ENCODE peak calls at places on chromosomes 7 and 10, in nine cellular contexts. One of them, this sample, is unnamed.

GRCh38 chr10:97278491-97278989 is 13.9 kb downstream of the ARHGAP19 start:
- DNase-seq in cardiac fibroblast: peak
- DNase-seq in left ventricle myocardium inferior: no peak
- DNase-seq in astrocyte of the spinal cord: peak
- DNase-seq in fibroblast of the aortic adventitia: peak
- DNase-seq in tibial artery: no peak
- DNase-seq in osteocyte: no peak
- DNase-seq in natural killer cell: no peak
- DNase-seq in kidney epithelial cell: peak
- DNase-seq in this sample: no peak

GRCh38 chr7:100682991-100683658 is 9.6 kb downstream of the GNB2 start:
- DNase-seq in cardiac fibroblast: no peak
- DNase-seq in left ventricle myocardium inferior: no peak
- DNase-seq in astrocyte of the spinal cord: no peak
- DNase-seq in fibroblast of the aortic adventitia: no peak
- DNase-seq in tibial artery: no peak
- DNase-seq in osteocyte: no peak
- DNase-seq in natural killer cell: no peak
- DNase-seq in kidney epithelial cell: no peak
- DNase-seq in this sample: no peak

GRCh38 chr10:114262478-114262877 is 23.4 kb downstream of the VWA2 start:
- DNase-seq in cardiac fibroblast: no peak
- DNase-seq in left ventricle myocardium inferior: no peak
- DNase-seq in astrocyte of the spinal cord: no peak
- DNase-seq in fibroblast of the aortic adventitia: no peak
- DNase-seq in tibial artery: no peak
- DNase-seq in osteocyte: no peak
- DNase-seq in natural killer cell: no peak
- DNase-seq in kidney epithelial cell: no peak
- DNase-seq in this sample: no peak

GRCh38 chr10:3045471-3046209 is 21.7 kb upstream of the PFKP start:
- DNase-seq in cardiac fibroblast: peak
- DNase-seq in left ventricle myocardium inferior: peak
- DNase-seq in astrocyte of the spinal cord: peak
- DNase-seq in fibroblast of the aortic adventitia: peak
- DNase-seq in tibial artery: peak
- DNase-seq in osteocyte: peak
- DNase-seq in natural killer cell: no peak
- DNase-seq in kidney epithelial cell: peak
- DNase-seq in this sample: no peak

GRCh38 chr7:46515844-46516590 is 594.9 kb upstream of the IGFBP3 start:
- DNase-seq in cardiac fibroblast: no peak
- DNase-seq in left ventricle myocardium inferior: no peak
- DNase-seq in astrocyte of the spinal cord: no peak
- DNase-seq in fibroblast of the aortic adventitia: no peak
- DNase-seq in tibial artery: no peak
- DNase-seq in osteocyte: no peak
- DNase-seq in natural killer cell: no peak
- DNase-seq in kidney epithelial cell: peak
- DNase-seq in this sample: no peak

GRCh38 chr7:151408498-151408838 is 1.4 kb downstream of the WDR86 start:
- DNase-seq in cardiac fibroblast: no peak
- DNase-seq in left ventricle myocardium inferior: no peak
- DNase-seq in astrocyte of the spinal cord: no peak
- DNase-seq in fibroblast of the aortic adventitia: no peak
- DNase-seq in tibial artery: no peak
- DNase-seq in osteocyte: no peak
- DNase-seq in natural killer cell: no peak
- DNase-seq in kidney epithelial cell: no peak
- DNase-seq in this sample: no peak

GRCh38 chr10:17872191-17873091 is 63.3 kb downstream of the MRC1 start:
- DNase-seq in cardiac fibroblast: peak
- DNase-seq in left ventricle myocardium inferior: no peak
- DNase-seq in astrocyte of the spinal cord: peak
- DNase-seq in fibroblast of the aortic adventitia: peak
- DNase-seq in tibial artery: no peak
- DNase-seq in osteocyte: no peak
- DNase-seq in natural killer cell: no peak
- DNase-seq in kidney epithelial cell: no peak
- DNase-seq in this sample: peak

GRCh38 chr7:9516672-9517071 is 1083.3 kb downstream of the NXPH1 start:
- DNase-seq in cardiac fibroblast: no peak
- DNase-seq in left ventricle myocardium inferior: no peak
- DNase-seq in astrocyte of the spinal cord: no peak
- DNase-seq in fibroblast of the aortic adventitia: no peak
- DNase-seq in tibial artery: no peak
- DNase-seq in osteocyte: no peak
- DNase-seq in natural killer cell: no peak
- DNase-seq in kidney epithelial cell: no peak
- DNase-seq in this sample: no peak

GRCh38 chr10:9853405-9854010 is 1164.2 kb upstream of the CELF2 start:
- DNase-seq in cardiac fibroblast: peak
- DNase-seq in left ventricle myocardium inferior: peak
- DNase-seq in astrocyte of the spinal cord: no peak
- DNase-seq in fibroblast of the aortic adventitia: no peak
- DNase-seq in tibial artery: no peak
- DNase-seq in osteocyte: no peak
- DNase-seq in natural killer cell: no peak
- DNase-seq in kidney epithelial cell: no peak
- DNase-seq in this sample: no peak

GRCh38 chr10:94225589-94225988 is 137.2 kb downstream of the NOC3L start:
- DNase-seq in cardiac fibroblast: peak
- DNase-seq in left ventricle myocardium inferior: no peak
- DNase-seq in astrocyte of the spinal cord: no peak
- DNase-seq in fibroblast of the aortic adventitia: peak
- DNase-seq in tibial artery: no peak
- DNase-seq in osteocyte: no peak
- DNase-seq in natural killer cell: no peak
- DNase-seq in kidney epithelial cell: no peak
- DNase-seq in this sample: no peak

GRCh38 chr10:127903789-127904188 is 3.1 kb upstream of the PTPRE start:
- DNase-seq in cardiac fibroblast: no peak
- DNase-seq in left ventricle myocardium inferior: no peak
- DNase-seq in astrocyte of the spinal cord: no peak
- DNase-seq in fibroblast of the aortic adventitia: no peak
- DNase-seq in tibial artery: no peak
- DNase-seq in osteocyte: no peak
- DNase-seq in natural killer cell: no peak
- DNase-seq in kidney epithelial cell: no peak
- DNase-seq in this sample: no peak

GRCh38 chr10:100510533-100511308 is 8.9 kb downstream of the SEC31B start:
- DNase-seq in cardiac fibroblast: no peak
- DNase-seq in left ventricle myocardium inferior: no peak
- DNase-seq in astrocyte of the spinal cord: no peak
- DNase-seq in fibroblast of the aortic adventitia: no peak
- DNase-seq in tibial artery: no peak
- DNase-seq in osteocyte: no peak
- DNase-seq in natural killer cell: peak
- DNase-seq in kidney epithelial cell: no peak
- DNase-seq in this sample: peak

GRCh38 chr10:1149793-1150637 is 93.8 kb downstream of the WDR37 start:
- DNase-seq in cardiac fibroblast: no peak
- DNase-seq in left ventricle myocardium inferior: no peak
- DNase-seq in astrocyte of the spinal cord: no peak
- DNase-seq in fibroblast of the aortic adventitia: no peak
- DNase-seq in tibial artery: no peak
- DNase-seq in osteocyte: no peak
- DNase-seq in natural killer cell: peak
- DNase-seq in kidney epithelial cell: no peak
- DNase-seq in this sample: peak

GRCh38 chr7:108418941-108419340 is 37.3 kb downstream of the NRCAM start:
- DNase-seq in cardiac fibroblast: peak
- DNase-seq in left ventricle myocardium inferior: no peak
- DNase-seq in astrocyte of the spinal cord: no peak
- DNase-seq in fibroblast of the aortic adventitia: peak
- DNase-seq in tibial artery: no peak
- DNase-seq in osteocyte: no peak
- DNase-seq in natural killer cell: no peak
- DNase-seq in kidney epithelial cell: no peak
- DNase-seq in this sample: no peak

GRCh38 chr7:140653319-140654108 is 12.9 kb upstream of the DENND2A start:
- DNase-seq in cardiac fibroblast: peak
- DNase-seq in left ventricle myocardium inferior: no peak
- DNase-seq in astrocyte of the spinal cord: peak
- DNase-seq in fibroblast of the aortic adventitia: peak
- DNase-seq in tibial artery: peak
- DNase-seq in osteocyte: peak
- DNase-seq in natural killer cell: no peak
- DNase-seq in kidney epithelial cell: no peak
- DNase-seq in this sample: no peak

GRCh38 chr10:102413053-102413705 is 5.4 kb downstream of the PSD start:
- DNase-seq in cardiac fibroblast: peak
- DNase-seq in left ventricle myocardium inferior: no peak
- DNase-seq in astrocyte of the spinal cord: no peak
- DNase-seq in fibroblast of the aortic adventitia: peak
- DNase-seq in tibial artery: no peak
- DNase-seq in osteocyte: no peak
- DNase-seq in natural killer cell: no peak
- DNase-seq in kidney epithelial cell: no peak
- DNase-seq in this sample: peak

GRCh38 chr7:45021604-45022296 is 21.7 kb downstream of the CCM2 start:
- DNase-seq in cardiac fibroblast: peak
- DNase-seq in left ventricle myocardium inferior: no peak
- DNase-seq in astrocyte of the spinal cord: peak
- DNase-seq in fibroblast of the aortic adventitia: no peak
- DNase-seq in tibial artery: no peak
- DNase-seq in osteocyte: no peak
- DNase-seq in natural killer cell: no peak
- DNase-seq in kidney epithelial cell: peak
- DNase-seq in this sample: peak

GRCh38 chr7:117502338-117502737 is 22.5 kb downstream of the CFTR start:
- DNase-seq in cardiac fibroblast: no peak
- DNase-seq in left ventricle myocardium inferior: no peak
- DNase-seq in astrocyte of the spinal cord: no peak
- DNase-seq in fibroblast of the aortic adventitia: no peak
- DNase-seq in tibial artery: no peak
- DNase-seq in osteocyte: no peak
- DNase-seq in natural killer cell: no peak
- DNase-seq in kidney epithelial cell: no peak
- DNase-seq in this sample: no peak

DNA sequence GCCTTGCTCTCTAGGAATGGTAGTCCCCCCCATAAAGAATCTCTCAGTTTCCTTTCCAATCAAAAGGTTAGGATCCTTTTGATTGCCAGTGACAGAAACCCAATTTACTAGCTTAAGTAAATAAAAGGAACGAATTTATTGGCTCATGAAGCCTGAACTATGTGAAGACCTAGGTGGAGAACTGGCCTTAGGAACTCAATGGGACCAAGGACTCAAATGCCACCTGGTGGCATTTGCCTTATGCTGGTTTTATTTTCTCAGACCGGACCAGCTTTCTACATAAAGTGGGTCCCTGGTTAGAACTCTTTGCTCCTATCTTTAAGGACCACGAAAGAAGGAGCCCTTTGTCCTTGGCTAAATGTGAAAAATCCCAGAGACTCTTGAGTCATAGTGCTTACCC is 25.4 kb downstream of the CFTR start:
- DNase-seq in cardiac fibroblast: no peak
- DNase-seq in left ventricle myocardium inferior: no peak
- DNase-seq in astrocyte of the spinal cord: no peak
- DNase-seq in fibroblast of the aortic adventitia: no peak
- DNase-seq in tibial artery: no peak
- DNase-seq in osteocyte: no peak
- DNase-seq in natural killer cell: no peak
- DNase-seq in kidney epithelial cell: no peak
- DNase-seq in this sample: no peak
- TF ChIP-seq CTCF in cardiac fibroblast: no peak
- TF ChIP-seq CTCF in left ventricle myocardium inferior: no peak
- TF ChIP-seq CTCF in astrocyte of the spinal cord: no peak
- TF ChIP-seq CTCF in fibroblast of the aortic adventitia: no peak
- TF ChIP-seq CTCF in tibial artery: no peak
- TF ChIP-seq CTCF in osteocyte: no peak
- TF ChIP-seq CTCF in natural killer cell: no peak
- TF ChIP-seq CTCF in kidney epithelial cell: peak
- TF ChIP-seq CTCF in this sample: no peak

DNA sequence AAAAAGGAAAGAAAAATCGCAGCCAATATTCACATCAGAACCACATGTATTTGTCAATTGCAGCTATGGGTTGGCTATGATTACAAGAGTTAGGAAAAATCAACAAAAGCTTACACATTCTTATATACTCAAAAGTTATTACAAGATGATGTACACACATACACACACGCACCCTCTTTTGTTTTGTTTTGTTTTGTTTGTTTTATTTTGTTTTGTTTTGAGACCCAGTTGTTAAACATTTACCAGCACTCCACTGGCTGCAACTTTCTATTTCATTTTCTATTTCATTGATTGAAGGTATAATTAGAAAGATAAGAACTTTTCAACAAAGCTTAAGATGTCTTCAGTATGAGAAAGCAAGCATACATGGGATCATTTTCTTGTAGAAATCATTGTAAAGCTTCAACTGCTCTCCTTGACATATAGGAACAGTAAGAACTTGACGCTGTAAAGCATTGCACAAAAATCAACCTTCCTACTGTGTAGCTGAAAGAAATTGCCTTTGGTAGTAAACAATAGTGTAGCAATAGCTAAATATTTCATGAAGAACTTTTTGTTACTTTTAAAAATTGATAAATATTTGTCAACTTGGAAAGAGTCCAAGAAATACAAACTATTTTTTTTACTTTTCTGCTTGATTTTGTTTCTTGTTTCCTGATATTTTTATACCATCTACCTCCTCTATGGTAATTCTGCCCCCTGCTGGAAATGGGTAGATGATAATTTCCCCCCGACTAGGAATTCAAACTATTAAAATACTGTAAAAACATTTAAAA is 205.9 kb downstream of the MBL2 start:
- DNase-seq in cardiac fibroblast: peak
- DNase-seq in left ventricle myocardium inferior: no peak
- DNase-seq in astrocyte of the spinal cord: peak
- DNase-seq in fibroblast of the aortic adventitia: peak
- DNase-seq in tibial artery: no peak
- DNase-seq in osteocyte: no peak
- DNase-seq in natural killer cell: no peak
- DNase-seq in kidney epithelial cell: peak
- DNase-seq in this sample: no peak
- TF ChIP-seq CTCF in cardiac fibroblast: peak
- TF ChIP-seq CTCF in left ventricle myocardium inferior: peak
- TF ChIP-seq CTCF in astrocyte of the spinal cord: peak
- TF ChIP-seq CTCF in fibroblast of the aortic adventitia: peak
- TF ChIP-seq CTCF in tibial artery: no peak
- TF ChIP-seq CTCF in osteocyte: peak
- TF ChIP-seq CTCF in natural killer cell: no peak
- TF ChIP-seq CTCF in kidney epithelial cell: peak
- TF ChIP-seq CTCF in this sample: no peak

GRCh38 chr7:105643384-105643783 is 62.1 kb upstream of the EFCAB10 start:
- DNase-seq in cardiac fibroblast: no peak
- DNase-seq in left ventricle myocardium inferior: peak
- DNase-seq in astrocyte of the spinal cord: no peak
- DNase-seq in fibroblast of the aortic adventitia: no peak
- DNase-seq in tibial artery: no peak
- DNase-seq in osteocyte: no peak
- DNase-seq in natural killer cell: no peak
- DNase-seq in kidney epithelial cell: no peak
- DNase-seq in this sample: no peak
- TF ChIP-seq CTCF in cardiac fibroblast: no peak
- TF ChIP-seq CTCF in left ventricle myocardium inferior: peak
- TF ChIP-seq CTCF in astrocyte of the spinal cord: no peak
- TF ChIP-seq CTCF in fibroblast of the aortic adventitia: no peak
- TF ChIP-seq CTCF in tibial artery: no peak
- TF ChIP-seq CTCF in osteocyte: no peak
- TF ChIP-seq CTCF in natural killer cell: no peak
- TF ChIP-seq CTCF in kidney epithelial cell: no peak
- TF ChIP-seq CTCF in this sample: no peak

GRCh38 chr7:90551036-90551435 is 45.1 kb upstream of the CDK14 start:
- DNase-seq in cardiac fibroblast: no peak
- DNase-seq in left ventricle myocardium inferior: no peak
- DNase-seq in astrocyte of the spinal cord: no peak
- DNase-seq in fibroblast of the aortic adventitia: no peak
- DNase-seq in tibial artery: no peak
- DNase-seq in osteocyte: no peak
- DNase-seq in natural killer cell: no peak
- DNase-seq in kidney epithelial cell: no peak
- DNase-seq in this sample: no peak

GRCh38 chr7:90552521-90552920 is 43.6 kb upstream of the CDK14 start:
- DNase-seq in cardiac fibroblast: peak
- DNase-seq in left ventricle myocardium inferior: no peak
- DNase-seq in astrocyte of the spinal cord: peak
- DNase-seq in fibroblast of the aortic adventitia: peak
- DNase-seq in tibial artery: no peak
- DNase-seq in osteocyte: no peak
- DNase-seq in natural killer cell: no peak
- DNase-seq in kidney epithelial cell: no peak
- DNase-seq in this sample: no peak
- TF ChIP-seq CTCF in cardiac fibroblast: peak
- TF ChIP-seq CTCF in left ventricle myocardium inferior: peak
- TF ChIP-seq CTCF in astrocyte of the spinal cord: peak
- TF ChIP-seq CTCF in fibroblast of the aortic adventitia: peak
- TF ChIP-seq CTCF in tibial artery: peak
- TF ChIP-seq CTCF in osteocyte: peak
- TF ChIP-seq CTCF in natural killer cell: no peak
- TF ChIP-seq CTCF in kidney epithelial cell: no peak
- TF ChIP-seq CTCF in this sample: no peak